ENCODE peak calls at places on chromosomes 16 and 17, in four cellular contexts. C, G, L and Q are unnamed samples.

GRCh38 chr17:40218740-40219072 is 398 bp upstream of the WIPF2 start:
- DNase-seq in L (peak; percentile 71), C (peak; percentile 61), G (no peak), Q (peak; percentile 89)

GRCh38 chr17:78573955-78574354 is 3.2 kb downstream of the DNAH17 start:
- DNase-seq in G (no peak), L (no peak), C (no peak), Q (no peak)

GRCh38 chr16:54493594-54493993 is 207.0 kb upstream of the IRX3 start:
- DNase-seq in G (no peak), L (no peak), C (no peak), Q (no peak)

GRCh38 chr17:45353047-45353446 is 36.2 kb upstream of the MAP3K14 start:
- DNase-seq in L (no peak), G (no peak), C (no peak), Q (peak; percentile 28)

GRCh38 chr17:2418572-2418971 is 17.7 kb upstream of the MNT start:
- DNase-seq in G (no peak), L (no peak), C (no peak), Q (no peak)

GRCh38 chr16:66069576-66069975 is 296.9 kb upstream of the CDH5 start:
- DNase-seq in G (no peak), C (no peak), L (no peak), Q (no peak)

GRCh38 chr17:47230864-47231263 is 21.7 kb downstream of the MYL4 start:
- DNase-seq in L (no peak), C (no peak), G (no peak), Q (peak; percentile 85)

GRCh38 chr17:38333635-38334295 is 10.0 kb downstream of the GPR179 start:
- DNase-seq in L (no peak), C (peak; percentile 29), G (no peak), Q (no peak)

GRCh38 chr16:22189473-22190168 is 16.5 kb upstream of the EEF2K start:
- DNase-seq in G (peak; percentile 51), L (no peak), C (peak; percentile 88), Q (peak; percentile 69)

GRCh38 chr16:979859-980594 is 1.5 kb upstream of the SOX8 start:
- DNase-seq in L (no peak), G (no peak), C (no peak), Q (no peak)

GRCh38 chr16:12239953-12240485 is 263.5 kb downstream of the SNX29 start:
- DNase-seq in C (no peak), G (no peak), L (no peak), Q (no peak)

GRCh38 chr16:11064846-11065245 is 120.5 kb downstream of the CLEC16A start:
- DNase-seq in L (no peak), C (no peak), G (no peak), Q (no peak)

GRCh38 chr16:72214821-72215220 is 42.9 kb upstream of the PMFBP1 start:
- DNase-seq in G (no peak), L (no peak), C (no peak), Q (no peak)

GRCh38 chr17:28476076-28476475 is 2.6 kb downstream of the SLC13A2 start:
- DNase-seq in G (no peak), L (no peak), C (no peak), Q (no peak)

GRCh38 chr17:50511058-50511457 is 2.8 kb downstream of the MYCBPAP start:
- DNase-seq in C (no peak), L (no peak), G (no peak), Q (peak; percentile 59)